ENCODE peak calls at places on chromosomes 5 and 9, in four cellular contexts. V, N, H and X are unnamed samples. For H3K9me3, the result is how much of the 10 kb centered on the place peaks cover.

GRCh38 chr9:127721391-127721821 is 5.5 kb downstream of the TTC16 start:
- DNase-seq in V (no peak), N (peak), H (no peak), X (no peak)

GRCh38 chr9:134374301-134375010 is 48.2 kb downstream of the RXRA start:
- DNase-seq in V (no peak), N (no peak), H (no peak), X (no peak)

GRCh38 chr9:129863059-129863690 is 27.9 kb downstream of the USP20 start:
- DNase-seq in V (peak), N (no peak), H (peak), X (peak)

GRCh38 chr9:68844623-68845612 is 139.9 kb downstream of the PIP5K1B start:
- DNase-seq in V (peak), N (peak), H (no peak), X (peak)

GRCh38 chr5:43193171-43193951 is 1.3 kb downstream of the NIM1K start:
- DNase-seq in V (peak), N (no peak), H (no peak), X (no peak)

GRCh38 chr5:149358294-149358651 is 427 bp downstream of the PCYOX1L start:
- DNase-seq in V (no peak), N (peak), H (peak), X (no peak)

GRCh38 chr5:149731332-149731616 is 1.2 kb downstream of the PPARGC1B start:
- DNase-seq in V (no peak), N (no peak), H (no peak), X (peak)

GRCh38 chr5:76537073-76537543 is 86.1 kb downstream of the F2RL2 start:
- DNase-seq in V (peak), N (no peak), H (no peak), X (no peak)

GRCh38 chr5:180157866-180158265 is 51.1 kb downstream of the RASGEF1C start:
- DNase-seq in V (no peak), N (peak), H (no peak), X (no peak)

GRCh38 chr5:108028411-108028810 is 353.5 kb downstream of the FBXL17 start:
- DNase-seq in V (peak), N (no peak), H (no peak), X (no peak)

GRCh38 chr9:31542384-31543055 is 841.9 kb upstream of the ACO1 start:
- DNase-seq in V (peak), N (no peak), H (no peak), X (no peak)

GRCh38 chr5:133403741-133404364 is 208.5 kb downstream of the FSTL4 start:
- DNase-seq in V (no peak), N (no peak), H (no peak), X (no peak)

GRCh38 chr9:111975709-111976108 is 79.1 kb downstream of the UGCG start:
- DNase-seq in V (no peak), N (peak), H (peak), X (no peak)

GRCh38 chr5:124718376-124718775 is 28.1 kb downstream of the ZNF608 start:
- DNase-seq in V (no peak), N (no peak), H (no peak), X (no peak)

GRCh38 chr5:120254385-120254784 is 209.7 kb upstream of the PRR16 start:
- DNase-seq in V (no peak), N (no peak), H (no peak), X (no peak)

DNA sequence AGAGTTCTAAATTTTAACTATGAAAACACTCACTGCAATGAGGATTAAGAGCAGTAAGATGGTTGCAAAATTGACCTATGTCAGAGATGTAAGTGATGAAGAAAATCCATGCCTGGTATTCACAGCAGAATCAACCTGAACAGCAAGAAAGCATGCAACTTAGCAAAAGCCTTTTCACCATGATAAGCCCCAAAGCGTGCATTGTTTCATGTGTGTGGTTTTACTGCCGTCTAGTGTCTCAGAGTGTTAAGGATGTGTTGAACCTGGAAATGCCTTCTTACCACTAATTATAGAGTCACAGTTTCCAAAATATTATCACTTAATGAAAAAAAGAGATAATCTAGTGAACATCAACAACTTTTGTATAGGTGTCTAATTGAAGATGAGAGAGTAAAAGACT is 415.2 kb upstream of the TRPC7 start:
- DNase-seq in V (no peak), N (no peak), H (no peak), X (no peak)
- TF ChIP-seq CTCF in V (no peak), N (no peak), H (no peak), X (no peak)

GRCh38 chr5:96843140-96843539 is 33.2 kb upstream of the ERAP2 start:
- DNase-seq in V (no peak), N (no peak), H (no peak), X (no peak)

GRCh38 chr5:96838483-96839395 is 31.0 kb upstream of the ERAP1 start:
- DNase-seq in V (no peak), N (peak), H (no peak), X (no peak)

GRCh38 chr5:96844476-96844990 is 31.8 kb upstream of the ERAP2 start:
- DNase-seq in V (peak), N (no peak), H (no peak), X (no peak)
- H3K27ac ChIP-seq in V (no peak), N (no peak), H (no peak), X (no peak)

GRCh38 chr5:74337252-74338100 is 303.1 kb downstream of the ENC1 start:
- DNase-seq in V (no peak), N (no peak), H (no peak), X (no peak)
- H3K9me3 ChIP-seq in V (under half), N (under half), H (under half), X (under half)

DNA sequence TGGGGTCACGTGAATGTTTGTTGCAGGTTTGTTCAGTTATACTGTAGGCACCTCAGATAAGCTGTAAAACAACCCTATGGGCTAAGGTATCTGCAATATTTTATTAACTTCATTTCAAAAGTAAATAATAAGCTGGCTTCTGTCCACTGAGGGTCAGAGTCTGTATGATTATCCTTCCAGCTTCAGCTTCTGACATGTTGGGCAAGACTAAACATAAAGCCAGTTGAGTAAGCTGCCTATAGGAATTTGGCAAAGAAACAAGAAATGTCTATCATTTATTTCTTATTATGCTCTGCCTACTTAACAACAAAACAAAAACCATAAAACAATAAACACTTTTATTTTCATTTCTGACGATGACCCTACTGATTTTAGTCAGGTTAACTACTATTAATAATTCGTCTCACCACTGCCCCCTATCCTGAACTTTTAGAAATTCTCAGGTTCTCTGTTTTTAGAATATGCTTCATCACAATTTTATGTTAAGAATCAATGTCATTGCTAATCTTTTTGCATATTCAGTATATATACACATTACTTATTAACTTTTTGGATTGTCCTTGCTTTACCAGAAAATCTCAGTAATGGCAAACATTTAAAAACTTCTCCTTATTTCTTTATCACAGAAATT is 413.5 kb upstream of the ADAMTSL1 start:
- DNase-seq in V (no peak), N (no peak), H (no peak), X (no peak)
- TF ChIP-seq CTCF in V (peak), N (peak), H (no peak), X (no peak)